ENCODE peak calls at places on chromosomes 4 and X, in seven cellular contexts. X is heart left ventricle, U is ovary, B is tibial nerve, L is transverse colon, G is thyroid gland, H is IMR-90. F is an unnamed sample.

GRCh38 chr4:74157116-74157742 is 689 bp upstream of the MTHFD2L start:
- DNase-seq in U (no peak), L (no peak), B (no peak), H (peak; percentile 65), X (no peak), G (no peak), F (no peak)

GRCh38 chr4:105061136-105061696 is 85.5 kb upstream of the TET2 start:
- DNase-seq in B (no peak), H (peak; percentile 5), G (no peak), L (peak; percentile 19), U (no peak), X (no peak), F (peak; percentile 44)

GRCh38 chr4:54902976-54903375 is 222.4 kb downstream of the KDR start:
- DNase-seq in X (no peak), B (no peak), U (no peak), L (no peak), H (no peak), G (no peak), F (no peak)

GRCh38 chr4:69098470-69098869 is 2.2 kb downstream of the UGT2B7 start:
- DNase-seq in H (no peak), G (no peak), L (no peak), B (no peak), U (no peak), X (no peak), F (no peak)

GRCh38 chr4:165288226-165288625 is 39.2 kb upstream of the MSMO1 start:
- DNase-seq in L (no peak), U (no peak), X (no peak), H (no peak), G (no peak), B (no peak), F (no peak)

GRCh38 chrX:153580700-153581386 is 18.1 kb downstream of the CCNQ start:
- DNase-seq in G (no peak), X (no peak), L (no peak), B (no peak), U (no peak), H (no peak), F (no peak)

GRCh38 chr4:18041114-18041513 is 19.6 kb upstream of the LCORL start:
- DNase-seq in B (no peak), H (no peak), U (no peak), X (no peak), G (no peak), L (no peak), F (no peak)

GRCh38 chr4:69116645-69117321 is 20.5 kb downstream of the UGT2B7 start:
- DNase-seq in L (no peak), U (no peak), X (no peak), G (no peak), B (no peak), H (no peak), F (no peak)

GRCh38 chr4:118953276-118953675 is 64.6 kb downstream of the SYNPO2 start:
- DNase-seq in U (no peak), X (no peak), H (no peak), B (no peak), G (no peak), L (no peak), F (no peak)

GRCh38 chr4:165199722-165200121 is 7.6 kb upstream of the KLHL2 start:
- DNase-seq in L (no peak), U (no peak), B (no peak), G (peak; percentile 65), H (no peak), X (no peak), F (peak; percentile 48)

GRCh38 chr4:112973897-112974296 is 75.6 kb upstream of the ANK2 start:
- DNase-seq in H (no peak), G (no peak), L (no peak), U (no peak), B (no peak), X (no peak), F (no peak)

GRCh38 chrX:69361286-69361926 is 142.7 kb upstream of the NALF2 start:
- DNase-seq in B (no peak), H (peak; percentile 1), L (no peak), X (peak; percentile 43), U (peak; percentile 12), G (no peak), F (no peak)

GRCh38 chr4:158042591-158043030 is 130.2 kb downstream of the GASK1B start:
- DNase-seq in L (no peak), G (no peak), B (no peak), U (no peak), H (peak; percentile 54), X (no peak), F (no peak)

GRCh38 chr4:75698162-75698962 is 25.2 kb upstream of the G3BP2 start:
- DNase-seq in L (no peak), U (no peak), G (no peak), X (no peak), B (no peak), H (no peak), F (no peak)

GRCh38 chrX:119481218-119481875 is 13.1 kb downstream of the SLC25A5 start:
- DNase-seq in G (peak; percentile 62), H (no peak), X (peak; percentile 39), U (no peak), L (no peak), B (no peak), F (no peak)

GRCh38 chr4:187362937-187363336 is 632.6 kb upstream of the ZFP42 start:
- DNase-seq in U (no peak), H (no peak), G (no peak), B (no peak), L (no peak), X (no peak), F (no peak)

GRCh38 chr4:15182600-15183222 is 180.4 kb downstream of the CPEB2 start:
- DNase-seq in H (no peak), X (no peak), L (no peak), B (no peak), G (no peak), U (no peak), F (no peak)

GRCh38 chrX:23902419-23902818 is 5.3 kb downstream of the APOO start:
- DNase-seq in X (no peak), G (no peak), L (no peak), H (peak; percentile 73), B (no peak), U (no peak), F (peak; percentile 22)

GRCh38 chr4:74428278-74428677 is 16.7 kb upstream of the AREG start:
- DNase-seq in H (peak; percentile 11), B (no peak), L (no peak), X (no peak), G (no peak), U (no peak), F (no peak)

GRCh38 chr4:79913581-79913980 is 159.4 kb downstream of the ANTXR2 start:
- DNase-seq in G (no peak), H (peak; percentile 83), L (no peak), B (no peak), X (no peak), U (no peak), F (no peak)

GRCh38 chr4:173752610-173753009 is 222.6 kb upstream of the HAND2 start:
- DNase-seq in G (no peak), H (peak; percentile 4), L (peak; percentile 31), B (no peak), U (no peak), X (no peak), F (no peak)

GRCh38 chrX:136171420-136171819 is 24.1 kb downstream of the FHL1 start:
- DNase-seq in U (no peak), H (no peak), L (no peak), X (no peak), B (no peak), G (no peak), F (no peak)

GRCh38 chrX:20071511-20072079 is 45.1 kb downstream of the MAP7D2 start:
- DNase-seq in X (no peak), B (no peak), L (no peak), H (no peak), G (no peak), U (no peak), F (no peak)

GRCh38 chrX:20067709-20068315 is 48.9 kb downstream of the MAP7D2 start:
- DNase-seq in U (peak; percentile 79), B (peak; percentile 76), G (peak; percentile 73), L (peak; percentile 55), H (peak; percentile 88), X (peak; percentile 77), F (peak; percentile 38)

GRCh38 chrX:20063716-20064351 is 52.9 kb downstream of the MAP7D2 start:
- DNase-seq in X (no peak), U (no peak), H (peak; percentile 10), B (no peak), L (no peak), G (no peak), F (no peak)

GRCh38 chrX:20063153-20063552 is 53.6 kb downstream of the MAP7D2 start:
- DNase-seq in B (no peak), X (no peak), G (no peak), U (no peak), L (no peak), H (no peak), F (no peak)

DNA sequence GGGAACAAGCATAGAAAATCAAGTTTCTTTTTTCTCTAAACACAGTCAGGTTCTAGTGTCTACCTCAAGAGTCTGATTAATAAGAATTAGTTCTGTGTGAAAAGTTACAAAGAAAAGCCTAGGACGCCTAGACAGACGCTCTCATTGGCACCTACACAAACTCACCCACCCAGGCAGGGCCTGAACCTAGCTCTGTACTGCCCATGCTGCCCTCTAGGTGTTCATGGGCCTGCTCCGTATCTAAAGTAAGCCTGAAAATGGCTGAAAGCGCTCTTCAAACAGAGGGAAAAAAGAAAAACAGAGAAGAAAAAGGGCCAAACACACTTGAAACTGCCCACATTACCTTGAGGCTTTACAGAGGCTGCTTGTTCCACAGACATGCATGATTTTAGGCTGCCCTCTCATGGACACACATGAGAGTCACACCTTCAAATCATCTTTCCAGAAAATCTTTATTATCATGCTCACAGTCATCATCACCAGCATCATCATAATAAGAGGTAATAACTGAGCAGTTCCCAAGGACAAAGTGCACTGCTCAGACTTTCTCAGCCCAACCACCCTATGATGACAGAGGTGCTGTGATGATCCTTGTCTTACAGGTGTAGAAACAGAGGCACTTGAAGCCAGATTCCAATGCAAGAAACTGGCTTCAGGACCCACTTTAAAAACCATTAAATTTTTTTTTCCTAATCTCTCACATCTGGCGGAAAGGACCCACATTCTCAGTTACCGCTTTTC is 49.6 kb downstream of the MAP7D2 start:
- DNase-seq in H (peak; percentile 70), X (no peak), L (peak; percentile 22), G (peak; percentile 9), U (no peak), B (peak; percentile 6), F (peak; percentile 30)
- TF ChIP-seq POLR2A in H (no peak), X (no peak), L (no peak), G (no peak), U (no peak), B (no peak), F (no peak)

GRCh38 chr4:160595646-160596045 is 1492.8 kb downstream of the RAPGEF2 start:
- DNase-seq in B (no peak), H (no peak), U (no peak), X (no peak), L (no peak), G (no peak), F (no peak)

GRCh38 chr4:160592258-160592657 is 1489.4 kb downstream of the RAPGEF2 start:
- DNase-seq in X (no peak), U (no peak), B (no peak), G (no peak), L (no peak), H (no peak), F (no peak)
- H3K9me3 ChIP-seq in X (no peaks in the 10 kb centered on the region), U (no peaks in the 10 kb centered on the region), B (no peaks in the 10 kb centered on the region), G (no peaks in the 10 kb centered on the region), L (no peaks in the 10 kb centered on the region), H (peaks cover 3% of the 10 kb centered on the region), F (no peaks in the 10 kb centered on the region)

GRCh38 chr4:7892212-7893019 is 47.2 kb downstream of the AFAP1 start:
- DNase-seq in L (no peak), H (peak; percentile 98), U (no peak), G (no peak), X (no peak), B (no peak), F (no peak)
- TF ChIP-seq POLR2A in L (no peak), H (peak; percentile 58), U (no peak), G (no peak), X (no peak), B (no peak), F (no peak)

GRCh38 chrX:148632444-148632843 is 132.0 kb downstream of the AFF2 start:
- DNase-seq in U (no peak), B (no peak), L (no peak), G (no peak), H (no peak), X (no peak), F (peak; percentile 4)
- H3K9me3 ChIP-seq in U (no peaks in the 10 kb centered on the region), B (no peaks in the 10 kb centered on the region), L (no peaks in the 10 kb centered on the region), G (no peaks in the 10 kb centered on the region), H (no peaks in the 10 kb centered on the region), X (no peaks in the 10 kb centered on the region), F (no peaks in the 10 kb centered on the region)

F was measured in prostate gland.